ENCODE peak calls at places on chromosomes 7 and 10, in ten cellular contexts. H is HS-5; I is aorta; T is stimulated activated CD8-positive, alpha-beta memory T cell treated with anti-CD3 and anti-CD28 coated beads, Interleukin-2, amount 100 ng/mL, for 48 hours; S is activated T-helper 1 cell treated with anti-CD3 and anti-CD28 coated beads, Interleukin-12 subunit alpha, Interleukin-12 subunit beta, Interleukin-2, Interleukin-4 antibody, amounts not matched to agents 30 ng/mL and 10 ng/mL and 1 ng/mL, durations not matched to agents 14 hours and 24 hours and 36 hours; M is T-helper 2 cell; Y is MCF 10A; W is transverse colon; A is activated T-cell treated with anti-CD3 and anti-CD28 coated beads, Interleukin-2, amount 50 U/mL, for 72 hours; G is stimulated activated CD4-positive, alpha-beta T cell treated with anti-CD3 and anti-CD28 coated beads, TNF-alpha, amount 100 ng/mL, for 1 hour. U is an unnamed sample.

GRCh38 chr10:43362191-43362839 is 9.1 kb upstream of the FXYD4 start:
- DNase-seq in H (no peak), I (peak), T (peak), S (peak), M (peak), Y (no peak), W (peak), A (peak), G (peak), U (peak)

GRCh38 chr10:96511044-96511945 is 2.4 kb downstream of the TLL2 start:
- DNase-seq in H (no peak), I (no peak), T (no peak), S (no peak), M (no peak), Y (peak), W (peak), A (peak), G (no peak), U (peak)

GRCh38 chr10:31129261-31129660 is 97.6 kb upstream of the ZNF438 start:
- DNase-seq in H (no peak), I (no peak), T (no peak), S (no peak), M (no peak), Y (peak), W (peak), A (no peak), G (no peak), U (no peak)

GRCh38 chr7:1432411-1433082 is 26.7 kb downstream of the MICALL2 start:
- DNase-seq in H (no peak), I (peak), T (peak), S (peak), M (peak), Y (peak), W (peak), A (peak), G (peak), U (peak)

GRCh38 chr7:19009241-19009935 is 108.0 kb downstream of the TWIST1 start:
- DNase-seq in H (peak), I (no peak), T (no peak), S (no peak), M (no peak), Y (peak), W (no peak), A (no peak), G (no peak), U (no peak)

GRCh38 chr7:47611045-47611511 is 29.2 kb upstream of the TNS3 start:
- DNase-seq in H (no peak), I (no peak), T (no peak), S (no peak), M (no peak), Y (no peak), W (peak), A (no peak), G (no peak), U (no peak)

GRCh38 chr7:137715101-137715500 is 131.7 kb downstream of the DGKI start:
- DNase-seq in H (no peak), I (no peak), T (no peak), S (no peak), M (no peak), Y (no peak), W (no peak), A (no peak), G (no peak), U (no peak)

GRCh38 chr10:97566338-97566986 is 6.1 kb upstream of the ANKRD2 start:
- DNase-seq in H (no peak), I (peak), T (no peak), S (no peak), M (no peak), Y (no peak), W (no peak), A (peak), G (no peak), U (no peak)

GRCh38 chr7:131188367-131189339 is 139.0 kb upstream of the MKLN1 start:
- DNase-seq in H (peak), I (no peak), T (peak), S (peak), M (peak), Y (peak), W (no peak), A (peak), G (peak), U (peak)

GRCh38 chr10:127550861-127551260 is 1.8 kb downstream of the NPS start:
- DNase-seq in H (no peak), I (no peak), T (no peak), S (no peak), M (no peak), Y (peak), W (no peak), A (no peak), G (no peak), U (no peak)

GRCh38 chr10:12637649-12638048 is 288.3 kb downstream of the CAMK1D start:
- DNase-seq in H (no peak), I (no peak), T (no peak), S (no peak), M (no peak), Y (no peak), W (no peak), A (no peak), G (no peak), U (no peak)

GRCh38 chr10:91766676-91767075 is 31.6 kb upstream of the TNKS2 start:
- DNase-seq in H (no peak), I (peak), T (no peak), S (no peak), M (no peak), Y (no peak), W (no peak), A (no peak), G (no peak), U (no peak)

GRCh38 chr7:32872421-32872820 is 19.1 kb downstream of the KBTBD2 start:
- DNase-seq in H (no peak), I (no peak), T (no peak), S (no peak), M (no peak), Y (no peak), W (no peak), A (no peak), G (no peak), U (no peak)

GRCh38 chr7:80259-81236 is 111.8 kb upstream of the FAM20C start:
- DNase-seq in H (no peak), I (peak), T (no peak), S (no peak), M (no peak), Y (no peak), W (no peak), A (no peak), G (no peak), U (no peak)

U was measured in ACHN.